ENCODE peak calls at places on chromosomes 7 and 10, in five cellular contexts. N is fibroblast of gingiva; L is stimulated activated CD4-positive, alpha-beta T cell treated with anti-CD3 and anti-CD28 coated beads, Interleukin-4, amount 100 ng/mL, for 4 hours; V is substantia nigra; D is hippocampal formation. W is an unnamed sample.

GRCh38 chr7:106952658-106953231 is 87.7 kb downstream of the PIK3CG start:
- DNase-seq in N (no peak), L (no peak), V (no peak), D (no peak), W (no peak)

GRCh38 chr7:108533712-108534111 is 7.8 kb upstream of the PNPLA8 start:
- DNase-seq in N (no peak), L (no peak), V (no peak), D (no peak), W (no peak)

GRCh38 chr10:43084812-43085211 is 7.9 kb downstream of the RET start:
- DNase-seq in N (no peak), L (no peak), V (no peak), D (no peak), W (no peak)

GRCh38 chr10:132291826-132292225 is 15.9 kb downstream of the STK32C start:
- DNase-seq in N (no peak), L (no peak), V (no peak), D (no peak), W (no peak)

GRCh38 chr7:127655720-127656119 is 3.7 kb downstream of the SND1 start:
- DNase-seq in N (no peak), L (no peak), V (no peak), D (no peak), W (no peak)

GRCh38 chr7:12898610-12899009 is 211.2 kb downstream of the ARL4A start:
- DNase-seq in N (no peak), L (no peak), V (no peak), D (no peak), W (no peak)

GRCh38 chr7:714251-714671 is 12.2 kb upstream of the DNAAF5 start:
- DNase-seq in N (no peak), L (no peak), V (no peak), D (no peak), W (no peak)

GRCh38 chr7:90791596-90791995 is 195.5 kb downstream of the CDK14 start:
- DNase-seq in N (no peak), L (no peak), V (no peak), D (no peak), W (no peak)

GRCh38 chr10:70265032-70265689 is 18.6 kb downstream of the NPFFR1 start:
- DNase-seq in N (no peak), L (no peak), V (peak; percentile 31), D (no peak), W (no peak)

GRCh38 chr7:112995091-112995824 is 91.4 kb downstream of the GPR85 start:
- DNase-seq in N (peak; percentile 57), L (no peak), V (no peak), D (no peak), W (no peak)

GRCh38 chr7:68321076-68321639 is 1277.1 kb upstream of the AUTS2 start:
- DNase-seq in N (no peak), L (no peak), V (peak; percentile 6), D (no peak), W (no peak)

GRCh38 chr10:49552277-49552676 is 13.4 kb upstream of the ERCC6 start:
- DNase-seq in N (peak; percentile 62), L (no peak), V (no peak), D (no peak), W (no peak)

GRCh38 chr7:151051108-151051507 is 2.8 kb downstream of the ASIC3 start:
- DNase-seq in N (peak; percentile 67), L (peak; percentile 38), V (peak; percentile 46), D (no peak), W (peak; percentile 30)

GRCh38 chr10:110411047-110411410 is 86.7 kb upstream of the DUSP5 start:
- DNase-seq in N (peak; percentile 44), L (no peak), V (peak; percentile 22), D (no peak), W (no peak)

GRCh38 chr10:115981056-115981455 is 291.9 kb downstream of the GFRA1 start:
- DNase-seq in N (no peak), L (no peak), V (no peak), D (no peak), W (no peak)

GRCh38 chr10:78977761-78978305 is 90.9 kb upstream of the ZMIZ1 start:
- DNase-seq in N (peak; percentile 93), L (no peak), V (no peak), D (no peak), W (no peak)

GRCh38 chr10:103845983-103846382 is 9.4 kb downstream of the SH3PXD2A start:
- DNase-seq in N (no peak), L (no peak), V (no peak), D (no peak), W (no peak)

GRCh38 chr7:54967384-54967783 is 51.4 kb upstream of the EGFR start:
- DNase-seq in N (peak; percentile 16), L (no peak), V (no peak), D (no peak), W (no peak)

GRCh38 chr10:26292058-26292457 is 75.5 kb downstream of the GAD2 start:
- DNase-seq in N (no peak), L (no peak), V (no peak), D (no peak), W (no peak)

GRCh38 chr7:16817536-16817935 is 12.7 kb upstream of the AGR2 start:
- DNase-seq in N (peak; percentile 28), L (no peak), V (no peak), D (no peak), W (no peak)

GRCh38 chr7:27972272-27972671 is 208.3 kb downstream of the JAZF1 start:
- DNase-seq in N (no peak), L (peak; percentile 2), V (no peak), D (no peak), W (no peak)

GRCh38 chr7:30028749-30029635 is 780 bp downstream of the PLEKHA8 start:
- DNase-seq in N (peak; percentile 29), L (no peak), V (peak; percentile 75), D (no peak), W (no peak)

GRCh38 chr10:30583778-30584415 is 45.7 kb downstream of the LYZL2 start:
- DNase-seq in N (peak; percentile 63), L (no peak), V (peak; percentile 16), D (peak; percentile 5), W (no peak)

GRCh38 chr10:3740157-3740871 is 44.7 kb downstream of the KLF6 start:
- DNase-seq in N (peak; percentile 58), L (no peak), V (no peak), D (no peak), W (no peak)

GRCh38 chr7:85452674-85453073 is 265.8 kb upstream of the SEMA3D start:
- DNase-seq in N (no peak), L (no peak), V (no peak), D (no peak), W (no peak)

GRCh38 chr10:125781374-125781773 is 5.8 kb upstream of the MMP21 start:
- DNase-seq in N (no peak), L (no peak), V (no peak), D (no peak), W (no peak)

GRCh38 chr10:69912584-69912983 is 110.9 kb downstream of the COL13A1 start:
- DNase-seq in N (no peak), L (no peak), V (no peak), D (no peak), W (no peak)

GRCh38 chr10:32332299-32332750 is 14.6 kb downstream of the EPC1 start:
- DNase-seq in N (no peak), L (peak; percentile 82), V (no peak), D (no peak), W (peak; percentile 54)

GRCh38 chr7:139354729-139355128 is 5.0 kb upstream of the LUC7L2 start:
- DNase-seq in N (no peak), L (no peak), V (no peak), D (no peak), W (no peak)

W was measured in activated T-helper 9 cell treated with anti-CD3 and anti-CD28 coated beads, Interleukin-2, amount 50 U/mL, for 16 hours.